ENCODE peak calls at places on chromosomes 7 and 10, in ten cellular contexts. H is uterus; G is tibial nerve; O is dorsolateral prefrontal cortex; P is pons; E is Kasumi-1; Y is stimulated activated CD4-positive, alpha-beta T cell treated with anti-CD3 and anti-CD28 coated beads, Interleukin-4, amount 100 ng/mL, for 4 hours; D is cardiac muscle cell; C is stomach; X is mammary epithelial cell. B is an unnamed sample.

GRCh38 chr7:55537458-55537825 is 34.9 kb downstream of the VOPP1 start:
- DNase-seq in H (no peak), G (no peak), O (no peak), P (no peak), E (no peak), Y (no peak), D (no peak), C (no peak), X (no peak), B (no peak)

GRCh38 chr7:22190736-22191135 is 166.2 kb downstream of the RAPGEF5 start:
- DNase-seq in H (no peak), G (no peak), O (no peak), P (no peak), E (no peak), Y (no peak), D (no peak), C (no peak), X (no peak), B (no peak)

GRCh38 chr10:105733919-105734318 is 1092.8 kb downstream of the SORCS3 start:
- DNase-seq in H (no peak), G (no peak), O (no peak), P (no peak), E (no peak), Y (no peak), D (no peak), C (no peak), X (no peak), B (no peak)

GRCh38 chr7:3200504-3200903 is 100.5 kb upstream of the SDK1 start:
- DNase-seq in H (no peak), G (no peak), O (no peak), P (peak), E (peak), Y (no peak), D (peak), C (peak), X (peak), B (peak)

GRCh38 chr10:48779546-48780152 is 95.0 kb downstream of the WDFY4 start:
- DNase-seq in H (no peak), G (no peak), O (no peak), P (no peak), E (no peak), Y (no peak), D (no peak), C (no peak), X (no peak), B (no peak)

GRCh38 chr7:149385195-149385955 is 75.5 kb downstream of the ZNF777 start:
- DNase-seq in H (no peak), G (no peak), O (no peak), P (no peak), E (no peak), Y (no peak), D (no peak), C (no peak), X (no peak), B (no peak)

GRCh38 chr7:101948650-101949049 is 131.2 kb downstream of the CUX1 start:
- DNase-seq in H (no peak), G (no peak), O (no peak), P (no peak), E (no peak), Y (no peak), D (no peak), C (no peak), X (no peak), B (no peak)

GRCh38 chr7:28708458-28708951 is 249.6 kb downstream of the TRIL start:
- DNase-seq in H (no peak), G (no peak), O (peak), P (peak), E (no peak), Y (no peak), D (no peak), C (no peak), X (no peak), B (no peak)

GRCh38 chr7:10022957-10023356 is 950.7 kb upstream of the PHF14 start:
- DNase-seq in H (no peak), G (peak), O (no peak), P (peak), E (no peak), Y (no peak), D (no peak), C (no peak), X (no peak), B (no peak)

GRCh38 chr7:134699871-134700270 is 53.2 kb downstream of the BPGM start:
- DNase-seq in H (no peak), G (no peak), O (no peak), P (no peak), E (no peak), Y (no peak), D (no peak), C (no peak), X (no peak), B (no peak)

GRCh38 chr7:19009241-19009935 is 108.0 kb downstream of the TWIST1 start:
- DNase-seq in H (no peak), G (no peak), O (no peak), P (no peak), E (no peak), Y (no peak), D (peak), C (no peak), X (peak), B (no peak)

GRCh38 chr7:156009569-156009968 is 197.3 kb upstream of the SHH start:
- DNase-seq in H (no peak), G (no peak), O (no peak), P (no peak), E (no peak), Y (no peak), D (no peak), C (no peak), X (no peak), B (no peak)

GRCh38 chr7:94003446-94004023 is 620 bp downstream of the BET1 start:
- DNase-seq in H (no peak), G (peak), O (no peak), P (no peak), E (no peak), Y (no peak), D (peak), C (no peak), X (peak), B (no peak)

GRCh38 chr7:100063376-100063775 is 13.8 kb downstream of the ZSCAN21 start:
- DNase-seq in H (no peak), G (no peak), O (no peak), P (no peak), E (no peak), Y (no peak), D (no peak), C (no peak), X (no peak), B (no peak)

GRCh38 chr10:19966751-19967150 is 150.5 kb downstream of the PLXDC2 start:
- DNase-seq in H (no peak), G (no peak), O (no peak), P (no peak), E (no peak), Y (no peak), D (peak), C (no peak), X (no peak), B (no peak)

GRCh38 chr7:41107938-41108448 is 594.9 kb downstream of the INHBA start:
- DNase-seq in H (no peak), G (no peak), O (no peak), P (no peak), E (no peak), Y (no peak), D (no peak), C (no peak), X (peak), B (no peak)

GRCh38 chr7:143454091-143454729 is 11.0 kb downstream of the TAS2R60 start:
- DNase-seq in H (no peak), G (no peak), O (no peak), P (no peak), E (no peak), Y (no peak), D (no peak), C (no peak), X (no peak), B (no peak)

GRCh38 chr10:62062752-62063512 is 161.4 kb downstream of the ARID5B start:
- DNase-seq in H (no peak), G (no peak), O (no peak), P (no peak), E (no peak), Y (no peak), D (no peak), C (no peak), X (no peak), B (no peak)

GRCh38 chr7:154931906-154932305 is 71.0 kb downstream of the PAXIP1 start:
- DNase-seq in H (no peak), G (no peak), O (no peak), P (no peak), E (no peak), Y (no peak), D (no peak), C (no peak), X (no peak), B (no peak)

GRCh38 chr10:48460148-48460545 is 144.7 kb downstream of the ARHGAP22 start:
- DNase-seq in H (no peak), G (no peak), O (no peak), P (no peak), E (no peak), Y (no peak), D (no peak), C (no peak), X (no peak), B (no peak)

GRCh38 chr7:64183126-64183742 is 23.8 kb upstream of the ZNF735 start:
- DNase-seq in H (no peak), G (no peak), O (no peak), P (no peak), E (no peak), Y (peak), D (no peak), C (no peak), X (no peak), B (no peak)

GRCh38 chr7:45622058-45622457 is 47.9 kb downstream of the ADCY1 start:
- DNase-seq in H (no peak), G (no peak), O (no peak), P (no peak), E (no peak), Y (no peak), D (no peak), C (no peak), X (no peak), B (no peak)

GRCh38 chr10:128522551-128523289 is 396.5 kb upstream of the MKI67 start:
- DNase-seq in H (no peak), G (no peak), O (no peak), P (no peak), E (no peak), Y (no peak), D (no peak), C (no peak), X (no peak), B (no peak)

GRCh38 chr10:6305762-6306321 is 103.1 kb downstream of the PFKFB3 start:
- DNase-seq in H (no peak), G (no peak), O (no peak), P (no peak), E (no peak), Y (no peak), D (no peak), C (no peak), X (no peak), B (no peak)

GRCh38 chr10:33137356-33138007 is 179.5 kb upstream of the ITGB1 start:
- DNase-seq in H (no peak), G (no peak), O (no peak), P (no peak), E (no peak), Y (no peak), D (no peak), C (no peak), X (peak), B (no peak)

GRCh38 chr10:87817291-87817872 is 644 bp downstream of the ATAD1 start:
- DNase-seq in H (no peak), G (peak), O (no peak), P (peak), E (peak), Y (no peak), D (no peak), C (no peak), X (no peak), B (no peak)

B was measured in GM13976.